ENCODE peak calls at places on chromosomes 11 and 22, in six cellular contexts. E is stimulated activated CD8-positive, alpha-beta memory T cell treated with anti-CD3 and anti-CD28 coated beads, Interleukin-7, amount 100 ng/mL, for 1 hour; F is Peyer's patch; C is GM04503; R is head of caudate nucleus; D is lower leg skin. P is an unnamed sample.

GRCh38 chr11:29019960-29020683 is 911.9 kb downstream of the METTL15 start:
- DNase-seq in E (no peak), F (no peak), C (no peak), R (no peak), D (no peak), P (no peak)

GRCh38 chr22:25161017-25161915 is 38.4 kb upstream of the CRYBB3 start:
- DNase-seq in E (no peak), F (no peak), C (no peak), R (no peak), D (no peak), P (no peak)

GRCh38 chr11:3885855-3886254 is 30.4 kb downstream of the STIM1 start:
- DNase-seq in E (no peak), F (no peak), C (no peak), R (no peak), D (no peak), P (no peak)

GRCh38 chr11:107699371-107700348 is 12.2 kb downstream of the SLN start:
- DNase-seq in E (no peak), F (no peak), C (no peak), R (no peak), D (no peak), P (no peak)

GRCh38 chr22:48876951-48877350 is 950.7 kb downstream of the BRD1 start:
- DNase-seq in E (no peak), F (no peak), C (no peak), R (no peak), D (no peak), P (no peak)

GRCh38 chr11:45924927-45925326 is 2.5 kb downstream of the LARGE2 start:
- DNase-seq in E (no peak), F (no peak), C (no peak), R (no peak), D (no peak), P (no peak)

GRCh38 chr11:13260196-13260962 is 17.2 kb upstream of the BMAL1 start:
- DNase-seq in E (no peak), F (no peak), C (no peak), R (no peak), D (peak), P (no peak)

GRCh38 chr11:75240381-75241035 is at the start of gene TPBGL:
- DNase-seq in E (no peak), F (no peak), C (no peak), R (peak), D (no peak), P (no peak)

GRCh38 chr11:99693941-99694492 is 673.3 kb downstream of the CNTN5 start:
- DNase-seq in E (no peak), F (no peak), C (no peak), R (no peak), D (no peak), P (no peak)

GRCh38 chr11:122784325-122785155 is 53.8 kb upstream of the CRTAM start:
- DNase-seq in E (no peak), F (no peak), C (peak), R (no peak), D (peak), P (peak)

GRCh38 chr22:40560994-40561515 is 75.5 kb downstream of the MRTFA start:
- DNase-seq in E (no peak), F (no peak), C (no peak), R (no peak), D (no peak), P (no peak)

GRCh38 chr11:90434858-90435257 is 212.0 kb upstream of the CHORDC1 start:
- DNase-seq in E (no peak), F (no peak), C (no peak), R (no peak), D (no peak), P (no peak)

GRCh38 chr22:17100621-17101020 is 15.8 kb downstream of the IL17RA start:
- DNase-seq in E (no peak), F (no peak), C (no peak), R (no peak), D (no peak), P (no peak)

GRCh38 chr22:23248583-23248982 is 68.3 kb downstream of the BCR start:
- DNase-seq in E (no peak), F (no peak), C (no peak), R (no peak), D (no peak), P (no peak)

GRCh38 chr11:64027619-64028397 is 7.9 kb upstream of the FLRT1 start:
- DNase-seq in E (no peak), F (no peak), C (no peak), R (no peak), D (no peak), P (no peak)

GRCh38 chr22:49107961-49108530 is 719.6 kb downstream of the BRD1 start:
- DNase-seq in E (no peak), F (no peak), C (no peak), R (no peak), D (no peak), P (no peak)

GRCh38 chr11:15770798-15771414 is 585.4 kb downstream of the SOX6 start:
- DNase-seq in E (no peak), F (no peak), C (no peak), R (peak), D (no peak), P (no peak)

GRCh38 chr11:11987503-11988022 is 20.9 kb downstream of the DKK3 start:
- DNase-seq in E (no peak), F (no peak), C (no peak), R (peak), D (no peak), P (no peak)

GRCh38 chr11:57309106-57310059 is 15.4 kb downstream of the TNKS1BP1 start:
- DNase-seq in E (no peak), F (no peak), C (no peak), R (no peak), D (peak), P (no peak)

GRCh38 chr11:32893091-32893946 is 708 bp downstream of the QSER1 start:
- DNase-seq in E (no peak), F (peak), C (no peak), R (peak), D (peak), P (no peak)

GRCh38 chr11:43959321-43959995 is 17.0 kb downstream of the C11orf96 start:
- DNase-seq in E (no peak), F (no peak), C (no peak), R (no peak), D (no peak), P (no peak)

GRCh38 chr11:126115820-126116319 is 53.2 kb upstream of the CDON start:
- DNase-seq in E (no peak), F (no peak), C (peak), R (peak), D (peak), P (peak)

GRCh38 chr11:74390697-74391096 is 7.5 kb downstream of the PGM2L1 start:
- DNase-seq in E (no peak), F (no peak), C (no peak), R (no peak), D (no peak), P (no peak)

GRCh38 chr11:19895776-19896175 is 183.1 kb downstream of the NAV2 start:
- DNase-seq in E (no peak), F (no peak), C (no peak), R (no peak), D (no peak), P (no peak)

GRCh38 chr11:125210112-125210511 is 45.6 kb downstream of the PKNOX2 start:
- DNase-seq in E (no peak), F (no peak), C (no peak), R (no peak), D (no peak), P (no peak)

GRCh38 chr11:127018683-127019279 is 18.2 kb upstream of the KIRREL3 start:
- DNase-seq in E (no peak), F (no peak), C (no peak), R (no peak), D (no peak), P (no peak)

GRCh38 chr22:50170453-50171318 is at the start of gene PANX2:
- DNase-seq in E (no peak), F (no peak), C (no peak), R (no peak), D (no peak), P (no peak)

GRCh38 chr11:105610796-105611361 is 1.0 kb downstream of the GRIA4 start:
- DNase-seq in E (no peak), F (no peak), C (no peak), R (no peak), D (no peak), P (no peak)

GRCh38 chr22:47169801-47170140 is 407.3 kb downstream of the TBC1D22A start:
- DNase-seq in E (no peak), F (no peak), C (no peak), R (peak), D (no peak), P (no peak)

P was measured in AG09319.